ENCODE peak calls at places on chromosomes 5 and 9, in five cellular contexts. T, U, G, Q and F are unnamed samples.

GRCh38 chr9:75504721-75505120 is 385.8 kb upstream of the PCSK5 start:
- DNase-seq in T (no peak), U (no peak), G (no peak), Q (no peak), F (no peak)

GRCh38 chr5:171252674-171253073 is 56.4 kb upstream of the TLX3 start:
- DNase-seq in T (no peak), U (no peak), G (no peak), Q (no peak), F (no peak)

GRCh38 chr5:83900307-83900706 is 179.7 kb upstream of the HAPLN1 start:
- DNase-seq in T (no peak), U (no peak), G (no peak), Q (no peak), F (peak; percentile 12)

GRCh38 chr9:17004500-17004899 is 130.3 kb upstream of the CNTLN start:
- DNase-seq in T (no peak), U (no peak), G (peak; percentile 78), Q (no peak), F (no peak)

GRCh38 chr5:133373121-133373870 is 239.0 kb downstream of the FSTL4 start:
- DNase-seq in T (no peak), U (peak; percentile 54), G (peak; percentile 79), Q (no peak), F (no peak)

GRCh38 chr9:18905033-18905882 is 127.8 kb downstream of the SAXO1 start:
- DNase-seq in T (no peak), U (no peak), G (peak; percentile 62), Q (no peak), F (no peak)

GRCh38 chr9:105281272-105281671 is 36.8 kb downstream of the SLC44A1 start:
- DNase-seq in T (no peak), U (no peak), G (peak; percentile 22), Q (no peak), F (no peak)

GRCh38 chr5:170440771-170441370 is 51.7 kb upstream of the KCNMB1 start:
- DNase-seq in T (no peak), U (no peak), G (no peak), Q (no peak), F (no peak)

GRCh38 chr9:109585841-109586240 is 87.7 kb upstream of the PTPN3 start:
- DNase-seq in T (no peak), U (no peak), G (no peak), Q (no peak), F (no peak)

GRCh38 chr9:34256104-34256503 is 73.0 kb downstream of the KIF24 start:
- DNase-seq in T (no peak), U (peak; percentile 68), G (no peak), Q (no peak), F (peak; percentile 66)

GRCh38 chr5:65037845-65038815 is 269.4 kb downstream of the CWC27 start:
- DNase-seq in T (no peak), U (no peak), G (no peak), Q (no peak), F (peak; percentile 65)

GRCh38 chr5:81556809-81557208 is 162.9 kb upstream of the ACOT12 start:
- DNase-seq in T (no peak), U (no peak), G (no peak), Q (no peak), F (no peak)

GRCh38 chr5:105392710-105393149 is 1830.1 kb upstream of the NUDT12 start:
- DNase-seq in T (no peak), U (no peak), G (no peak), Q (no peak), F (no peak)

GRCh38 chr9:88672874-88673695 is 138.1 kb downstream of the NXNL2 start:
- DNase-seq in T (no peak), U (no peak), G (no peak), Q (no peak), F (no peak)

GRCh38 chr5:116935561-116936162 is 361.0 kb upstream of the SEMA6A start:
- DNase-seq in T (no peak), U (no peak), G (no peak), Q (no peak), F (no peak)

GRCh38 chr9:130036099-130036498 is 6.9 kb downstream of the FNBP1 start:
- DNase-seq in T (no peak), U (no peak), G (peak; percentile 59), Q (no peak), F (no peak)

DNA sequence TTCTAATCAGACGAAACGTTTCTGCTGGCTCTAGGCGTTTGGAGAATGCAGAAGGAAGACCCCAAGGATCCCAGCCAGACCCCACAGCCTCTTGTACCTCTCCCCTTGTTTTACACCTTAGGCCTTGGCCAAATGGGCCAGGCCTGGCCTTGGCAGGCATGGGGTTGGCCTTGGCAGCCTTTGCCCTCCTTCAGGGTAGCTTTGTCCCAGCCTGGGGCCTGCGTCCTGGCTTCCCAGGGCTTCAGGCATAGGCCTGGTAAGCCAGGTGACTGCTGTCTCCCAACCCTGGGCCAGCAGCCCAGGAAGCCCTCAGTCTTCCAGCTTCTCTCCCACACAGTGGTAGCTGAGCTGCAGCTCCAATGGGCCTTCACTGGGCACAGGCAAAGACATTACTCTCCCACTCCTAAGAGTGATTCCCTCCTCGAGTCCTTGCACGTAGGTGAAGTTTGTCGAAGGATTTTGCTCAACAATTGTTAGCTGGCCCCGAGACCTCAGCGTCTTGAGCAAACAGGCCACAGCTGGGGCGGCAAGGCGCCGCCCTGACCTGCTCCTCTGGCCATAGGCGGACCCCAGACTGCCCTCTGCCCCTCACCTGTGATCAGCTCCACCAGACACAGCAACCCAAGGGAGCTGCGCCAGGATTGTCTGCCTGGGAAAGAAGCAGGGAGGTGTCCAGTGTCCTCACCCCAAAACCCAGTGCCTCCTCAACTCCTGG is 1.1 kb upstream of the PITX1 start:
- DNase-seq in T (no peak), U (no peak), G (no peak), Q (no peak), F (no peak)
- H3K4me3 ChIP-seq in T (no peak overlapping the region), U (no peak overlapping the region), G (no peak overlapping the region), Q (no peak overlapping the region), F (peak overlapping the region; percentile 54)

GRCh38 chr9:116737137-116737546 is 50.0 kb downstream of the TRIM32 start:
- DNase-seq in T (peak; percentile 29), U (peak; percentile 92), G (peak; percentile 68), Q (peak; percentile 84), F (peak; percentile 95)
- H3K4me3 ChIP-seq in T (peak overlapping the region; percentile 9), U (no peak overlapping the region), G (no peak overlapping the region), Q (no peak overlapping the region), F (no peak overlapping the region)

GRCh38 chr5:168111433-168111832 is 180.0 kb upstream of the WWC1 start:
- DNase-seq in T (no peak), U (no peak), G (no peak), Q (no peak), F (no peak)
- H3K4me3 ChIP-seq in T (no peak overlapping the region), U (no peak overlapping the region), G (no peak overlapping the region), Q (no peak overlapping the region), F (no peak overlapping the region)

GRCh38 chr5:73615947-73616346 is 10.0 kb upstream of the ARHGEF28 start:
- DNase-seq in T (no peak), U (no peak), G (no peak), Q (no peak), F (no peak)

GRCh38 chr5:73619606-73620334 is 6.2 kb upstream of the ARHGEF28 start:
- DNase-seq in T (no peak), U (no peak), G (peak; percentile 11), Q (no peak), F (no peak)

GRCh38 chr5:73615085-73615484 is 10.9 kb upstream of the ARHGEF28 start:
- DNase-seq in T (no peak), U (no peak), G (no peak), Q (no peak), F (no peak)

GRCh38 chr5:73620335-73620687 is 5.7 kb upstream of the ARHGEF28 start:
- DNase-seq in T (no peak), U (no peak), G (no peak), Q (no peak), F (no peak)

GRCh38 chr5:73617510-73618279 is 8.3 kb upstream of the ARHGEF28 start:
- DNase-seq in T (no peak), U (no peak), G (peak; percentile 8), Q (no peak), F (no peak)
- H3K4me3 ChIP-seq in T (no peak overlapping the region), U (no peak overlapping the region), G (no peak overlapping the region), Q (no peak overlapping the region), F (no peak overlapping the region)

GRCh38 chr9:135086597-135087488 is 625 bp upstream of the OLFM1 start:
- DNase-seq in T (no peak), U (no peak), G (no peak), Q (no peak), F (no peak)
- H3K4me3 ChIP-seq in T (no peak overlapping the region), U (no peak overlapping the region), G (no peak overlapping the region), Q (peak overlapping the region; percentile 34), F (peak overlapping the region; percentile 24)

GRCh38 chr9:103471241-103471640 is 476.1 kb downstream of the CYLC2 start:
- DNase-seq in T (no peak), U (no peak), G (no peak), Q (no peak), F (no peak)
- H3K4me3 ChIP-seq in T (no peak overlapping the region), U (no peak overlapping the region), G (no peak overlapping the region), Q (no peak overlapping the region), F (no peak overlapping the region)